ENCODE peak calls at places on chromosome 15, in nine cellular contexts. U, B, M, C, I, N, Y, V and E are unnamed samples. For H3K4me1, the result is how much of the 10 kb centered on the place peaks cover.

GRCh38 chr15:81516012-81516411 is 142.0 kb upstream of the TMC3 start:
- DNase-seq in U (no peak), B (no peak), M (peak), C (no peak), I (no peak), N (no peak), Y (no peak), V (no peak), E (no peak)

GRCh38 chr15:61421938-61422337 is 192.8 kb upstream of the RORA start:
- DNase-seq in U (no peak), B (no peak), M (no peak), C (no peak), I (peak), N (no peak), Y (no peak), V (no peak), E (no peak)

GRCh38 chr15:84725001-84725491 is 9.1 kb upstream of the SEC11A start:
- DNase-seq in U (peak), B (no peak), M (peak), C (no peak), I (peak), N (no peak), Y (no peak), V (no peak), E (peak)

GRCh38 chr15:40266828-40267304 is 16.0 kb downstream of the ANKRD63 start:
- DNase-seq in U (peak), B (no peak), M (peak), C (no peak), I (peak), N (no peak), Y (no peak), V (no peak), E (no peak)

GRCh38 chr15:90087454-90088154 is 14.7 kb downstream of the IDH2 start:
- DNase-seq in U (no peak), B (peak), M (peak), C (no peak), I (no peak), N (no peak), Y (no peak), V (no peak), E (no peak)

GRCh38 chr15:80031841-80032240 is 27.6 kb upstream of the ZFAND6 start:
- DNase-seq in U (no peak), B (no peak), M (no peak), C (peak), I (peak), N (peak), Y (no peak), V (no peak), E (no peak)

GRCh38 chr15:85702321-85703230 is 92.1 kb downstream of the KLHL25 start:
- DNase-seq in U (peak), B (no peak), M (peak), C (no peak), I (no peak), N (no peak), Y (no peak), V (no peak), E (no peak)

GRCh38 chr15:45183001-45183400 is 4.8 kb downstream of the SHF start:
- DNase-seq in U (no peak), B (no peak), M (no peak), C (no peak), I (no peak), N (no peak), Y (no peak), V (no peak), E (no peak)

GRCh38 chr15:35697549-35698299 is 151.8 kb upstream of the DPH6 start:
- DNase-seq in U (peak), B (no peak), M (peak), C (no peak), I (no peak), N (no peak), Y (no peak), V (no peak), E (no peak)

GRCh38 chr15:72068826-72069225 is 49.1 kb downstream of the MYO9A start:
- DNase-seq in U (no peak), B (no peak), M (no peak), C (no peak), I (no peak), N (no peak), Y (no peak), V (no peak), E (no peak)

DNA sequence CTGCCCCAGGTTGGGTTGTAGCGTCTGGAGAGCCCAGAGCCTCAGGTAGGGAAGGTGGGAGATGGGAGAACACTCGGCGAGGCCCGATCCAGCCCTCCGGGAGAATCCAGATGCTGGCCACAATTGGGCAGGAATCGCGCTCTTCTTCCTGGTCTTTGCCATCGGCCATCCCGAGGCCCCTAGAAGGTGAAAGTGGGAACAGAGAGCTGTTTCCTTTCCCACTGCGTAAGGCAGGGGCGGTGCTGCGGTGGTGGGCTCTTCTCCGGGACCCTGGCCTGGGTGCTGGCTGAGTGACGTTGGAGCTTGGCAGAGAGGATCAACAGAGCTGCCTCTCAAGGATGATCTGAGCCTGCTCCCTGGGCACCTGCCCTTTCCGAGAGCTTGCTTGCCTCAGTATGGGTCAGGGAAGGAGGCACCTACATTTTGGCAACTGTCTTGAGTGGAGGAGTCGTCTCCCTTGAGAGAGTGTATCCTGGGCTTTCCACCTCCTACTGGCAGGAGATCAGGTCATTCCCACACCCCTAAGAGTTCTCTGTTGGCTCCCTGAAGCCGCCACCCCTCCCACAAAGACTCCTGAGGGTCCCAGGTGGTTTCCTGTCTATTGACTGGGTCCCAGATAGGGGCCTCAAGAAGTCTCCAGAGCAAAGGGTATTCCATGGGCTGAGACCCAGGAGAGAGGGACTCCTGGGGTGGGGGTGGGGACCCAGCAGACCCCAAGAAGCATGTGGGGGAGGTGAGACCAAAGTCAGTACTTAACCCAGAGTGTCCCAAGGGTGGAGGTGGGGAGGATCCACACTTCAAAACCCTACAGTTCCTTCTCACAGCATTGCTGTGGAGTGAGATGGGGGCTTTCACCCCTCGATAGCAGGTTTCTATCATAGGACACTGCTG is 1.6 kb downstream of the C15orf39 start:
- DNase-seq in U (no peak), B (no peak), M (peak), C (peak), I (peak), N (peak), Y (no peak), V (no peak), E (no peak)
- H3K4me1 ChIP-seq in U (under half), B (under half), M (under half), C (under half), I (under half), N (under half), Y (under half), V (under half), E (under half)

DNA sequence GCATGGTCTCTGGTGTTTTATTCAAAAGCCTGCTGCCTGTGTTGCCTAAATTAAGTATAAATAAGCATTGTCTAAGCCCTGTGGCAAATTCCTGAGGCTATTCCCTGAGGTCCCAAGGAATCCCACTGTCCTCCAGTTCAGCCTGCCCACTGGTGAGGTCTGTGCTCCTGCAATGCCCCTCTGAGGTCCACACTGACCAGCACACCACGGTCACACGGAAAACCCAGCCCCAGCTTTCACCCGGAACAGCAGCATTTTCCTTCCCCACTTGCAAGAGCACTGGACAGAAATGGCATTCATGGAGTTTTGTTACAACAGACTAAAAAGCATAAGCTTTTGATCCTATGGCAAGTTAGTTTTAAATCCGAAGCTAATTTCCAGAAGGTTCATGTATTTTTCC is 234.0 kb downstream of the KLF13 start:
- DNase-seq in U (no peak), B (no peak), M (no peak), C (no peak), I (no peak), N (no peak), Y (no peak), V (no peak), E (no peak)
- H3K4me3 ChIP-seq in U (no peak), B (no peak), M (no peak), C (no peak), I (no peak), N (no peak), Y (no peak), V (no peak), E (no peak)

GRCh38 chr15:39066677-39067076 is 502.1 kb upstream of the RASGRP1 start:
- DNase-seq in U (no peak), B (no peak), M (peak), C (no peak), I (no peak), N (no peak), Y (no peak), V (no peak), E (no peak)
- TF ChIP-seq CTCF in U (no peak), B (no peak), M (no peak), C (no peak), I (no peak), N (no peak), Y (no peak), V (no peak), E (no peak)

DNA sequence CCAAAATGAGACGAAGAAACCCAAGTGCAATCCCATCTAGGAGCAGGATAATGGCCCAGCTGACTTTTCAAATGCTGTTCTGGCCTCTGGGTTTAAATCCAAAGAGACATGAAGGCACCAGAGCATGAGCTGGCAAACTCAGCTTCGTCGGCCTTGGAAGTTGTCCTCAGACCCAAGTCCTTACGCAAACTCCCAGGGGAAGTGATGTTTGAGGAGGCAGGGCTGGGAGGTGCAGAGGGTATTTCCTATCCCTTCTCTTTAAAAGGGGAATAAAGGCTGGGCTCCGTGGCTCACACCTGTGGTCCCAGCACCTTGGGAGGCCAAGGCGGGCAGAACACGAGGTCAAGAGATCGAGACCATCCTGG is 68.9 kb upstream of the HERC1 start:
- DNase-seq in U (no peak), B (no peak), M (no peak), C (peak), I (no peak), N (no peak), Y (no peak), V (no peak), E (no peak)
- H3K4me1 ChIP-seq in U (under half), B (under half), M (under half), C (under half), I (under half), N (under half), Y (under half), V (under half), E (under half)

GRCh38 chr15:29470794-29471193 is 201.2 kb upstream of the NSMCE3 start:
- DNase-seq in U (no peak), B (no peak), M (no peak), C (no peak), I (no peak), N (peak), Y (no peak), V (no peak), E (no peak)
- H3K4me3 ChIP-seq in U (no peak), B (no peak), M (no peak), C (no peak), I (no peak), N (no peak), Y (no peak), V (no peak), E (no peak)

GRCh38 chr15:93485922-93486327 is 396.9 kb upstream of the RGMA start:
- DNase-seq in U (peak), B (peak), M (no peak), C (no peak), I (no peak), N (peak), Y (peak), V (peak), E (no peak)
- TF ChIP-seq CTCF in U (no peak), B (peak), M (no peak), C (no peak), I (no peak), N (no peak), Y (peak), V (no peak), E (no peak)

GRCh38 chr15:22951031-22951380 is 29.2 kb downstream of the CYFIP1 start:
- DNase-seq in U (no peak), B (no peak), M (no peak), C (no peak), I (no peak), N (no peak), Y (no peak), V (no peak), E (no peak)
- H3K4me1 ChIP-seq in U (under half), B (under half), M (under half), C (under half), I (under half), N (under half), Y (under half), V (under half), E (under half)